ENCODE peak calls at places on chromosomes 12 and 14, in six cellular contexts. A is OCI-LY7; X is Panc1; I is naive thymus-derived CD8-positive, alpha-beta T cell; S is H4; C is nephron progenitor cell. V is an unnamed sample.

GRCh38 chr14:44803239-44803905 is 158.4 kb downstream of the KLHL28 start:
- DNase-seq in A (peak), X (peak), I (no peak), S (peak), C (no peak), V (peak)

GRCh38 chr12:10179871-10180270 is 1.0 kb downstream of the TMEM52B start:
- DNase-seq in A (no peak), X (no peak), I (no peak), S (no peak), C (no peak), V (no peak)

GRCh38 chr14:102893452-102893851 is 29.0 kb upstream of the AMN start:
- DNase-seq in A (no peak), X (no peak), I (no peak), S (no peak), C (no peak), V (no peak)

GRCh38 chr12:130860311-130860710 is 11.6 kb upstream of the RAN start:
- DNase-seq in A (no peak), X (no peak), I (no peak), S (no peak), C (no peak), V (no peak)

GRCh38 chr12:117294206-117294605 is 67.2 kb downstream of the NOS1 start:
- DNase-seq in A (no peak), X (no peak), I (no peak), S (no peak), C (peak), V (peak)

GRCh38 chr12:80979821-80980220 is 42.1 kb upstream of the LIN7A start:
- DNase-seq in A (no peak), X (no peak), I (no peak), S (no peak), C (no peak), V (no peak)

GRCh38 chr14:98198385-98198784 is 1073.6 kb downstream of the BCL11B start:
- DNase-seq in A (no peak), X (no peak), I (peak), S (peak), C (no peak), V (no peak)

GRCh38 chr12:47950856-47951468 is 12.4 kb upstream of the TMEM106C start:
- DNase-seq in A (no peak), X (no peak), I (no peak), S (no peak), C (no peak), V (no peak)

GRCh38 chr14:104435147-104436046 is 144.2 kb upstream of the C14orf180 start:
- DNase-seq in A (no peak), X (no peak), I (no peak), S (no peak), C (no peak), V (no peak)

GRCh38 chr12:45518516-45519235 is 210.8 kb upstream of the ARID2 start:
- DNase-seq in A (no peak), X (no peak), I (peak), S (no peak), C (no peak), V (peak)

GRCh38 chr12:118689793-118690192 is 291.5 kb upstream of the SRRM4 start:
- DNase-seq in A (no peak), X (no peak), I (no peak), S (no peak), C (peak), V (no peak)

GRCh38 chr14:73188501-73188903 is 48.8 kb upstream of the PAPLN start:
- DNase-seq in A (no peak), X (no peak), I (no peak), S (peak), C (no peak), V (no peak)

GRCh38 chr12:14238224-14238792 is 127.2 kb upstream of the ATF7IP start:
- DNase-seq in A (peak), X (no peak), I (no peak), S (no peak), C (no peak), V (peak)

GRCh38 chr12:81461163-81461562 is 298.0 kb downstream of the PPFIA2 start:
- DNase-seq in A (no peak), X (no peak), I (no peak), S (no peak), C (no peak), V (no peak)

GRCh38 chr14:24238123-24238522 is 4.3 kb downstream of the TINF2 start:
- DNase-seq in A (no peak), X (no peak), I (no peak), S (no peak), C (no peak), V (peak)

GRCh38 chr14:68507544-68508081 is 285.3 kb downstream of the ZFP36L1 start:
- DNase-seq in A (peak), X (no peak), I (peak), S (no peak), C (no peak), V (no peak)

GRCh38 chr14:89912667-89913211 is 41.8 kb downstream of the EFCAB11 start:
- DNase-seq in A (no peak), X (no peak), I (no peak), S (peak), C (no peak), V (peak)

GRCh38 chr14:98370352-98370751 is 901.6 kb downstream of the BCL11B start:
- DNase-seq in A (no peak), X (no peak), I (no peak), S (no peak), C (no peak), V (no peak)